ENCODE peak calls at places on chromosomes 4 and X, in eight cellular contexts. H is astrocyte of the spinal cord, Z is activated B cell treated with CpG ODN at 0.5 μM for 24 hours, P is GM06990, F is AG04450, D is choroid plexus epithelial cell, Y is AG09309, R is adrenal gland. T is an unnamed sample.
A peak's percentile ranks its signal among the peaks of the same experiment; 100 is the strongest.

GRCh38 chr4:15665738-15666365 is 10.7 kb upstream of the FBXL5 start:
- DNase-seq in H (no peak), Z (no peak), P (no peak), F (no peak), D (peak; percentile 61), Y (no peak), R (no peak), T (no peak)

GRCh38 chr4:139794158-139794954 is 128.7 kb downstream of the MGST2 start:
- DNase-seq in H (peak; percentile 38), Z (no peak), P (no peak), F (no peak), D (no peak), Y (peak; percentile 32), R (no peak), T (no peak)

GRCh38 chr4:8318509-8318908 is 49.0 kb downstream of the HTRA3 start:
- DNase-seq in H (no peak), Z (no peak), P (no peak), F (no peak), D (no peak), Y (no peak), R (no peak), T (no peak)

GRCh38 chrX:134368140-134368539 is 91.8 kb upstream of the HPRT1 start:
- DNase-seq in H (no peak), Z (no peak), P (no peak), F (no peak), D (no peak), Y (no peak), R (no peak), T (no peak)

GRCh38 chr4:67020079-67020807 is 525.1 kb downstream of the CENPC start:
- DNase-seq in H (peak; percentile 6), Z (no peak), P (no peak), F (no peak), D (peak; percentile 39), Y (no peak), R (no peak), T (no peak)

GRCh38 chr4:41550308-41550707 is 12.4 kb downstream of the LIMCH1 start:
- DNase-seq in H (no peak), Z (no peak), P (no peak), F (no peak), D (no peak), Y (no peak), R (no peak), T (no peak)

GRCh38 chr4:8726344-8726851 is 133.8 kb downstream of the CPZ start:
- DNase-seq in H (no peak), Z (peak; percentile 4), P (no peak), F (no peak), D (no peak), Y (no peak), R (no peak), T (peak; percentile 62)

GRCh38 chr4:75895744-75896314 is 6.4 kb downstream of the PPEF2 start:
- DNase-seq in H (peak; percentile 8), Z (no peak), P (no peak), F (no peak), D (peak; percentile 47), Y (no peak), R (no peak), T (no peak)

GRCh38 chrX:66579219-66579618 is 59.7 kb downstream of the EDA2R start:
- DNase-seq in H (no peak), Z (no peak), P (no peak), F (no peak), D (no peak), Y (no peak), R (no peak), T (no peak)

GRCh38 chr4:64581422-64581821 is 172.2 kb upstream of the TECRL start:
- DNase-seq in H (peak; percentile 68), Z (no peak), P (no peak), F (no peak), D (peak; percentile 8), Y (no peak), R (peak; percentile 22), T (no peak)

GRCh38 chr4:182809417-182810102 is 107.6 kb downstream of the DCTD start:
- DNase-seq in H (no peak), Z (no peak), P (no peak), F (no peak), D (peak; percentile 38), Y (no peak), R (no peak), T (no peak)

GRCh38 chrX:154535892-154536291 is 10.8 kb downstream of the G6PD start:
- DNase-seq in H (no peak), Z (no peak), P (no peak), F (no peak), D (no peak), Y (no peak), R (no peak), T (no peak)

GRCh38 chr4:35151816-35152572 is 1092.3 kb downstream of the ARAP2 start:
- DNase-seq in H (no peak), Z (no peak), P (no peak), F (no peak), D (no peak), Y (no peak), R (no peak), T (no peak)
- TF ChIP-seq CTCF in H (no peak), Z (no peak), P (peak; percentile 19), F (peak; percentile 1), D (peak; percentile 10), Y (no peak), R (no peak), T (peak; percentile 79)

GRCh38 chrX:70426286-70427278 is 3.5 kb downstream of the GDPD2 start:
- DNase-seq in H (no peak), Z (no peak), P (no peak), F (no peak), D (no peak), Y (no peak), R (no peak), T (no peak)

GRCh38 chrX:70423937-70424336 is 823 bp downstream of the GDPD2 start:
- DNase-seq in H (no peak), Z (no peak), P (no peak), F (no peak), D (no peak), Y (no peak), R (no peak), T (no peak)

GRCh38 chrX:70424801-70425200 is 1.7 kb downstream of the GDPD2 start:
- DNase-seq in H (no peak), Z (no peak), P (no peak), F (no peak), D (no peak), Y (no peak), R (no peak), T (no peak)

GRCh38 chrX:70421618-70422017 is 1.5 kb upstream of the GDPD2 start:
- DNase-seq in H (no peak), Z (no peak), P (no peak), F (no peak), D (no peak), Y (no peak), R (no peak), T (no peak)

DNA sequence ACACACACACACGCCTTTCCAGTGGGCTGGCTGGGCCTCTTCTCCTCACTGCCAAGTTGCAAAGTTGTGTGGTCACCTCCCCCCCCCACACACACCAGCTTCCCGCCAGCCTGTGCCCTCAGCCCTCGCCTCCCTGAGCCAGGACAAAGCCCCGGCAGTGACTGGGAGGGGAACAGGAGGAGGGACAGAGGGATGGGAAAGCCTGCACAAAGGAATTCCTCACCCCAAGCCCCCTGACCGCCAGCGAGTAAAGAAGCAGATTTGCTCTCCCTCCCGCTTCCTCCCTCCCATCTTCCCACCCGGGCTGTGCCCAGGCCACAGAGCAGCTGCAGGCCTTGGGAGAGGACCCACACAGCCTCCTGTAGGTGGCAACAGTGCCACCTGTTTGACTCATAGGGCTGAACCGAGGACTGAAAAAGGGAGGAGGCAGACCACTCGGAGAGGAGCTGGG is at the start of gene GDPD2:
- DNase-seq in H (peak; percentile 29), Z (no peak), P (no peak), F (no peak), D (no peak), Y (no peak), R (no peak), T (no peak)
- TF ChIP-seq CTCF in H (peak; percentile 28), Z (no peak), P (no peak), F (peak; percentile 27), D (peak; percentile 17), Y (peak; percentile 25), R (no peak), T (peak; percentile 47)

GRCh38 chrX:151722241-151722846 is 6.5 kb downstream of the FATE1 start:
- DNase-seq in H (peak; percentile 3), Z (no peak), P (peak; percentile 18), F (no peak), D (peak; percentile 14), Y (no peak), R (no peak), T (no peak)
- TF ChIP-seq CTCF in H (peak; percentile 50), Z (no peak), P (peak; percentile 68), F (peak; percentile 45), D (peak; percentile 38), Y (peak; percentile 60), R (no peak), T (peak; percentile 69)

DNA sequence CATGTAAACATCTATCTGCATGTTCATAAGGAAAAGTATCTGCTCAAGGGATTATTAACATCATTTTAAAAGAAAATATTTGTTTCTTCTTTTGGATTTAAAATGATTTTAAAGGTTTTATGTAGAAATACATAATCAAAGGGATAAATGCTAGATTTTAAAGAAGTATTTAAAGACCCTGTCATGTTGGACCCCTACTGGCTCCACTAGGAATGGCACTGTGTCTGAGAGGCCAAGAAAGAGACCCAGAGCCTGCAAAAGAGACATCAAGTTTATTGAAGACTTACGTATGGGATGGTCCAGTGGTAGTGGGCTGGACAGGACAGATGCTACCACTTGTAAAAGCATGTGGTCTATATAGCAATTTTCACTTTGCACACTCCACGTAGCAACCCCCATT is 78.7 kb upstream of the PCDH18 start:
- DNase-seq in H (no peak), Z (no peak), P (no peak), F (no peak), D (peak; percentile 61), Y (no peak), R (no peak), T (no peak)
- TF ChIP-seq CTCF in H (peak; percentile 49), Z (no peak), P (peak; percentile 11), F (peak; percentile 55), D (peak; percentile 72), Y (peak; percentile 43), R (peak; percentile 10), T (peak; percentile 80)

GRCh38 chr4:46937493-46937892 is 28.4 kb upstream of the COX7B2 start:
- DNase-seq in H (no peak), Z (no peak), P (no peak), F (no peak), D (peak; percentile 62), Y (no peak), R (no peak), T (no peak)
- TF ChIP-seq CTCF in H (peak; percentile 32), Z (no peak), P (peak; percentile 26), F (peak; percentile 43), D (peak; percentile 54), Y (no peak), R (no peak), T (peak; percentile 50)

GRCh38 chr4:23429497-23429896 is 460.4 kb downstream of the PPARGC1A start:
- DNase-seq in H (no peak), Z (no peak), P (no peak), F (no peak), D (no peak), Y (no peak), R (no peak), T (no peak)
- TF ChIP-seq CTCF in H (no peak), Z (no peak), P (no peak), F (no peak), D (no peak), Y (no peak), R (no peak), T (no peak)

T was measured in type B pancreatic cell.